ENCODE peak calls at places on chromosomes 1 and 21, in five cellular contexts. D is SK-N-SH, A is GM12878, Y is K562, P is H1. S is an unnamed sample.

GRCh38 chr1:199866210-199866617 is 161.3 kb upstream of the NR5A2 start:
- DNase-seq in D (no peak), A (no peak), Y (no peak), P (no peak), S (no peak)

GRCh38 chr1:160538985-160539651 is 16.1 kb upstream of the SLAMF6 start:
- DNase-seq in D (no peak), A (no peak), Y (no peak), P (no peak), S (no peak)

GRCh38 chr21:27649323-27649722 is 682.4 kb upstream of the ADAMTS5 start:
- DNase-seq in D (no peak), A (no peak), Y (no peak), P (no peak), S (no peak)

GRCh38 chr21:32309906-32310460 is 11.3 kb downstream of the MRAP start:
- DNase-seq in D (no peak), A (no peak), Y (no peak), P (no peak), S (no peak)

GRCh38 chr1:204350857-204351573 is 8.7 kb downstream of the PLEKHA6 start:
- DNase-seq in D (peak; percentile 90), A (no peak), Y (peak; percentile 41), P (no peak), S (no peak)

GRCh38 chr1:113534875-113535274 is 144.6 kb downstream of the MAGI3 start:
- DNase-seq in D (peak; percentile 46), A (no peak), Y (no peak), P (no peak), S (no peak)

GRCh38 chr1:25501235-25502058 is 42.0 kb upstream of the LDLRAP1 start:
- DNase-seq in D (no peak), A (no peak), Y (peak; percentile 38), P (peak; percentile 57), S (no peak)

GRCh38 chr1:185170291-185170848 is 13.4 kb downstream of the SWT1 start:
- DNase-seq in D (peak; percentile 69), A (peak; percentile 32), Y (peak; percentile 57), P (peak; percentile 33), S (peak; percentile 65)

GRCh38 chr1:186762653-186763052 is 66.1 kb upstream of the PLA2G4A start:
- DNase-seq in D (no peak), A (no peak), Y (no peak), P (no peak), S (no peak)

GRCh38 chr1:116224111-116224510 is 112.9 kb downstream of the MAB21L3 start:
- DNase-seq in D (no peak), A (no peak), Y (no peak), P (no peak), S (no peak)

GRCh38 chr1:116954450-116954849 is 44.7 kb downstream of the PTGFRN start:
- DNase-seq in D (no peak), A (no peak), Y (no peak), P (no peak), S (no peak)

GRCh38 chr21:17279663-17280062 is 233.2 kb upstream of the CXADR start:
- DNase-seq in D (no peak), A (no peak), Y (no peak), P (no peak), S (no peak)

GRCh38 chr1:19645544-19646252 is 1.6 kb downstream of the NBL1 start:
- DNase-seq in D (peak; percentile 83), A (no peak), Y (no peak), P (no peak), S (no peak)

GRCh38 chr1:151993084-151993733 is 450 bp downstream of the S100A10 start:
- DNase-seq in D (no peak), A (no peak), Y (peak; percentile 13), P (no peak), S (peak; percentile 23)

GRCh38 chr1:31587720-31588423 is 11.6 kb downstream of the TINAGL1 start:
- DNase-seq in D (peak; percentile 94), A (no peak), Y (peak; percentile 64), P (no peak), S (peak; percentile 38)

GRCh38 chr1:166703141-166703540 is 136.1 kb upstream of the POGK start:
- DNase-seq in D (no peak), A (no peak), Y (no peak), P (no peak), S (no peak)

GRCh38 chr1:46401514-46401913 is 7.4 kb downstream of the FAAH start:
- DNase-seq in D (no peak), A (no peak), Y (no peak), P (no peak), S (no peak)

GRCh38 chr1:57637155-57637554 is 213.3 kb upstream of the DAB1 start:
- DNase-seq in D (no peak), A (no peak), Y (no peak), P (no peak), S (no peak)

GRCh38 chr1:197481101-197481500 is 213.0 kb downstream of the CRB1 start:
- DNase-seq in D (no peak), A (no peak), Y (no peak), P (no peak), S (no peak)

GRCh38 chr1:197486948-197487347 is 218.9 kb downstream of the CRB1 start:
- DNase-seq in D (no peak), A (no peak), Y (no peak), P (no peak), S (no peak)

DNA sequence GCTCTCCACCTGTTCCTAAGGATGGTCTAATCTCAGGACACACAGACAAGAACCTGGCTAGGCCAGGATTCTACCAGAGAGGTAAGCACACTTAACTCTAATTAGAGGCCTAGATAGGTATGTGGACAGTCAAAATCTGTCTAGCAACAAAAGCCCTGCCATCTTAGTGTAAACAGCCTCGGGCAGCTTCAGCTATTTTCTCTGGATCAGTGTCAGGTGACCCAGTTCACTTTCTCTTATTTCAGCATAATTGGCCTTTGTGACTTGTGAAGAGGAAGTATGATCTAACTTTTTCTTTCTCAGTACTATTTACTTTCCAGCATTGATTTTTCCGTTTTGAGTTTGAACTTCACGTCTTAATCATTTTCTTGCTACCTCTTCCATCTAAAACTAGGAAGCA is 217.7 kb downstream of the CRB1 start:
- DNase-seq in D (no peak), A (no peak), Y (no peak), P (no peak), S (no peak)
- TF ChIP-seq GABPA in D (no peak), A (no peak), Y (no peak), P (no peak), S (no peak)

GRCh38 chr1:61053712-61054608 is 28.4 kb upstream of the NFIA start:
- DNase-seq in D (peak; percentile 74), A (no peak), Y (peak; percentile 69), P (no peak), S (no peak)
- TF ChIP-seq GABPA in D (no peak), A (no peak), Y (no peak), P (no peak), S (no peak)

DNA sequence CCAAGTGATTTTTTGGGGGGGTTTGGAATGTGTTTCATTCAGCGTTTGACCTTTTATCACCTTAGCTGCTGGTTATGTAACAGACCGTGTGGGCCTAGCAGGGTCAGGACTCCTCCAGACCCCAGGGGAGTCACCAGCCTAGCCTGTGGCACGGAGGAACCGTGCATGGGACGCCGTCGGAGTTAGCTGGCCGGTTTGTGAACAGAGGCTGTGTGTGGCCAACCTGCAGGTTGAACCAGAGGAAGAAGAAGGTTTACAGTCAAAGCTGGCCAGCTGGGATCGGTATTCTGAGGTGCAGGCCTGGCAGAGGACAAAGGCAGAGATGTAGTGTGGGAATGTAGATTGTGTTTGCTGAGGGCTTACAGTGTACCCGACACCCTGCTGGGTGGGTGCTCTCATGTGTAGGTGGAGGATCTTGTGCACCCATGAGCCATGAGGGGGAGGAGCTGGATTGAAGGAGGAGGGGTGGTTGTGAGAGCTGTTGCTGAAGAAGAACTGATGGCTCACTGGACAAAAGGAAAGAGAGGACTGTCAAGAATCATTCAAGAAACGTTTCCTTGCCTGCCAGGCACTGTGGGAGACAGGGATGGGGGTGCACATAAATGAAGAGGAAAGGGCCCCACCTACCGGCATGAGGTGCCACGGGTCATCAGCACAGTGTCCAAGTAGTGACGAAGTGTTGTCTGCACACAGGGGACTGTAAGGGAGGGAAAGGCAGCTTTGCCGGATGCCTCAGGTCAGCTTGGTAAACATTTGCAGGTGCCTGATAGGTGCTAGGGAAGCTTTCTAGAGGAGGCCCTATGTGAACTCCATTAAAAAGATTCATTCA is 40.0 kb upstream of the PWP2 start:
- DNase-seq in D (no peak), A (no peak), Y (no peak), P (no peak), S (no peak)
- TF ChIP-seq GABPA in D (no peak), A (no peak), Y (no peak), P (no peak), S (no peak)

DNA sequence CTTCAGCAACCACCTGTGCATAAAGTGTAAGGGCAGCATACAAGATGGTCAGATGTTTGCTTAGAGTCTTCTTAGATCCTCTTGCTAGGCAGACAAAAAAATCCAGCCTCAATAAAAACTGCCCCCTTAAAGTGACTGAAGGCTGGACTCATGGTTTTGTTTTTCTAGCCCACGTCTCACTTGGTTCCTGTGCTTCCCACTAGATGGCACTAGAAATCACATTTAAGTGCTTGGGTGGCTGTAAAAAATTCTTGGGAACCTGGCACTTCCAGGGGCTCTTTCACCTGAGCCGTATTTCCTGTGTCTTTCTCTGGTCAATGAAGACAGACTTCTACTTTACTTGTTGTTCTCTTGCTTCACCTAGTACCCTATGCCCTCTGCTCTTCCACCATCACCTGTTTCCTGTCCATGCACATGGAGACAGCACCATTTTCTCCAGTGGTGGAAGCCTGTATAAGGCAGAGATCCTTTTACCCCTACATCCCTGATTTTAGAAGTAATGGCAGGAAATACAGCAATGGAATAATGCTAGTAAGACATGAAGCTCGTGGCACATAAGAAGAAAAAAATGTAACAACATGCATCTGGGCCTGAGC is 20.0 kb downstream of the METTL13 start:
- DNase-seq in D (peak; percentile 60), A (no peak), Y (peak; percentile 64), P (no peak), S (no peak)
- TF ChIP-seq GABPA in D (no peak), A (no peak), Y (no peak), P (no peak), S (no peak)

DNA sequence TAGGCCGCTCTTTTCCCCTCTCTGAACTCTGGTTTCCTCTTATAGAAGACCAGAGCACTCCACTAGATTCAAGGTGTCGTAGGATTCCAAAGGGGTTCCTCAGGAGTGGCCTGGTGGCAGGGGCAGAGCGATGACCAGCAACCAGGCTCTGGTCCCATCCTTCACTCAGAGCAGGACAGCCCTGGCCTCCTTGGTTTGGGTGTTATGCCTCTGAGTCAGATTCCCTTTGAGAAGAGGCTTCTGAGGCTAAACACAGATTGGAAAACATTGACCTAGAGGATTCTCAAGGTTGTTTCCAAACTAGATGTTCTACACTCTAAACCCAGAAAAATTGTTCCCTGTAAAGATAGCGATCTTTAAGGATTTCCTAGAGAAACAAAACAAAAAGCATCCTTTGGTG is 49.8 kb upstream of the IKBKE start:
- DNase-seq in D (no peak), A (no peak), Y (no peak), P (no peak), S (no peak)
- TF ChIP-seq GABPA in D (no peak), A (no peak), Y (no peak), P (no peak), S (no peak)

GRCh38 chr1:77281491-77282186 is at the start of gene AK5:
- DNase-seq in D (peak; percentile 90), A (no peak), Y (no peak), P (no peak), S (peak; percentile 25)
- TF ChIP-seq GABPA in D (no peak), A (no peak), Y (no peak), P (no peak), S (no peak)

GRCh38 chr1:1569341-1569740 is 5.3 kb downstream of the SSU72 start:
- DNase-seq in D (no peak), A (no peak), Y (no peak), P (no peak), S (no peak)
- TF ChIP-seq GABPA in D (no peak), A (no peak), Y (no peak), P (no peak), S (no peak)

GRCh38 chr1:79188371-79188770 is 181.8 kb upstream of the ADGRL4 start:
- DNase-seq in D (no peak), A (no peak), Y (no peak), P (no peak), S (no peak)
- TF ChIP-seq GABPA in D (no peak), A (no peak), Y (no peak), P (no peak), S (no peak)

S was measured in HL-60.